ENCODE peak calls at places on chromosomes 6 and 20, in eight cellular contexts. One of them, this sample, is unnamed.

GRCh38 chr6:150934380-150934779 is 68.9 kb downstream of the MTHFD1L start:
- DNase-seq in IMR-90: peak; percentile 93
- DNase-seq in lower lobe of right lung: no peak
- DNase-seq in prostate gland: no peak
- DNase-seq in tibial artery: no peak
- DNase-seq in left lung: no peak
- DNase-seq in cardiac fibroblast: peak; percentile 49
- DNase-seq in left ventricle myocardium inferior: no peak
- DNase-seq in this sample: peak; percentile 95

GRCh38 chr20:9374480-9374879 is 139.9 kb upstream of the LAMP5 start:
- DNase-seq in tibial artery: no peak
- DNase-seq in prostate gland: no peak
- DNase-seq in cardiac fibroblast: no peak
- DNase-seq in left ventricle myocardium inferior: no peak
- DNase-seq in lower lobe of right lung: no peak
- DNase-seq in IMR-90: peak; percentile 58
- DNase-seq in left lung: no peak
- DNase-seq in this sample: no peak

GRCh38 chr20:62824476-62825287 is 7.8 kb downstream of the COL9A3 start:
- DNase-seq in left ventricle myocardium inferior: no peak
- DNase-seq in IMR-90: no peak
- DNase-seq in left lung: peak; percentile 66
- DNase-seq in prostate gland: no peak
- DNase-seq in tibial artery: no peak
- DNase-seq in lower lobe of right lung: no peak
- DNase-seq in cardiac fibroblast: peak; percentile 70
- DNase-seq in this sample: no peak

GRCh38 chr6:37102299-37103168 is 67.4 kb upstream of the PIM1 start:
- DNase-seq in tibial artery: peak; percentile 94
- DNase-seq in IMR-90: peak; percentile 88
- DNase-seq in lower lobe of right lung: peak; percentile 91
- DNase-seq in left ventricle myocardium inferior: peak; percentile 87
- DNase-seq in left lung: peak; percentile 89
- DNase-seq in prostate gland: peak; percentile 78
- DNase-seq in cardiac fibroblast: peak; percentile 98
- DNase-seq in this sample: peak; percentile 93

GRCh38 chr6:95784869-95785268 is 207.5 kb downstream of the MANEA start:
- DNase-seq in lower lobe of right lung: no peak
- DNase-seq in tibial artery: no peak
- DNase-seq in cardiac fibroblast: no peak
- DNase-seq in IMR-90: no peak
- DNase-seq in left ventricle myocardium inferior: no peak
- DNase-seq in left lung: no peak
- DNase-seq in prostate gland: no peak
- DNase-seq in this sample: no peak

GRCh38 chr20:56443654-56444540 is 24.5 kb upstream of the RTF2 start:
- DNase-seq in left ventricle myocardium inferior: peak; percentile 40
- DNase-seq in cardiac fibroblast: peak; percentile 77
- DNase-seq in lower lobe of right lung: no peak
- DNase-seq in IMR-90: peak; percentile 90
- DNase-seq in tibial artery: peak; percentile 41
- DNase-seq in prostate gland: no peak
- DNase-seq in left lung: no peak
- DNase-seq in this sample: no peak

GRCh38 chr20:61355096-61355495 is 103.0 kb downstream of the CDH4 start:
- DNase-seq in left lung: no peak
- DNase-seq in tibial artery: no peak
- DNase-seq in left ventricle myocardium inferior: no peak
- DNase-seq in lower lobe of right lung: no peak
- DNase-seq in prostate gland: no peak
- DNase-seq in IMR-90: no peak
- DNase-seq in cardiac fibroblast: no peak
- DNase-seq in this sample: no peak

GRCh38 chr6:35370124-35370741 is 27.9 kb downstream of the PPARD start:
- DNase-seq in lower lobe of right lung: peak; percentile 80
- DNase-seq in left lung: peak; percentile 85
- DNase-seq in cardiac fibroblast: peak; percentile 97
- DNase-seq in IMR-90: peak; percentile 95
- DNase-seq in left ventricle myocardium inferior: peak; percentile 58
- DNase-seq in tibial artery: peak; percentile 91
- DNase-seq in prostate gland: no peak
- DNase-seq in this sample: peak; percentile 98

GRCh38 chr6:44416103-44416502 is 28.6 kb downstream of the CDC5L start:
- DNase-seq in left ventricle myocardium inferior: no peak
- DNase-seq in IMR-90: peak; percentile 58
- DNase-seq in left lung: no peak
- DNase-seq in lower lobe of right lung: no peak
- DNase-seq in prostate gland: no peak
- DNase-seq in tibial artery: no peak
- DNase-seq in cardiac fibroblast: peak; percentile 34
- DNase-seq in this sample: peak; percentile 38

GRCh38 chr20:54469952-54470351 is 5.4 kb upstream of the DOK5 start:
- DNase-seq in cardiac fibroblast: no peak
- DNase-seq in lower lobe of right lung: no peak
- DNase-seq in IMR-90: no peak
- DNase-seq in left ventricle myocardium inferior: no peak
- DNase-seq in tibial artery: no peak
- DNase-seq in prostate gland: no peak
- DNase-seq in left lung: no peak
- DNase-seq in this sample: no peak

GRCh38 chr20:57977588-57977987 is 250.9 kb downstream of the ANKRD60 start:
- DNase-seq in left ventricle myocardium inferior: no peak
- DNase-seq in IMR-90: no peak
- DNase-seq in lower lobe of right lung: no peak
- DNase-seq in tibial artery: no peak
- DNase-seq in prostate gland: peak; percentile 79
- DNase-seq in cardiac fibroblast: no peak
- DNase-seq in left lung: no peak
- DNase-seq in this sample: no peak

GRCh38 chr6:24827970-24828369 is 29.3 kb upstream of the ARMH2 start:
- DNase-seq in prostate gland: no peak
- DNase-seq in tibial artery: no peak
- DNase-seq in left ventricle myocardium inferior: no peak
- DNase-seq in cardiac fibroblast: no peak
- DNase-seq in IMR-90: no peak
- DNase-seq in left lung: no peak
- DNase-seq in lower lobe of right lung: no peak
- DNase-seq in this sample: no peak

GRCh38 chr6:24829657-24830056 is 30.9 kb upstream of the ARMH2 start:
- DNase-seq in left lung: no peak
- DNase-seq in cardiac fibroblast: no peak
- DNase-seq in lower lobe of right lung: no peak
- DNase-seq in IMR-90: no peak
- DNase-seq in prostate gland: no peak
- DNase-seq in tibial artery: no peak
- DNase-seq in left ventricle myocardium inferior: no peak
- DNase-seq in this sample: no peak

GRCh38 chr6:24825130-24825630 is 26.5 kb upstream of the ARMH2 start:
- DNase-seq in prostate gland: no peak
- DNase-seq in IMR-90: no peak
- DNase-seq in cardiac fibroblast: no peak
- DNase-seq in lower lobe of right lung: no peak
- DNase-seq in tibial artery: no peak
- DNase-seq in left lung: no peak
- DNase-seq in left ventricle myocardium inferior: no peak
- DNase-seq in this sample: no peak

GRCh38 chr6:24824142-24824755 is 25.5 kb upstream of the ARMH2 start:
- DNase-seq in IMR-90: no peak
- DNase-seq in left ventricle myocardium inferior: no peak
- DNase-seq in tibial artery: no peak
- DNase-seq in lower lobe of right lung: no peak
- DNase-seq in cardiac fibroblast: no peak
- DNase-seq in prostate gland: no peak
- DNase-seq in left lung: no peak
- DNase-seq in this sample: no peak

GRCh38 chr6:24827162-24827561 is 28.4 kb upstream of the ARMH2 start:
- DNase-seq in prostate gland: peak; percentile 29
- DNase-seq in left lung: no peak
- DNase-seq in tibial artery: no peak
- DNase-seq in IMR-90: no peak
- DNase-seq in left ventricle myocardium inferior: no peak
- DNase-seq in lower lobe of right lung: no peak
- DNase-seq in cardiac fibroblast: no peak
- DNase-seq in this sample: no peak
- TF ChIP-seq CTCF in prostate gland: no peak
- TF ChIP-seq CTCF in left lung: no peak
- TF ChIP-seq CTCF in tibial artery: no peak
- TF ChIP-seq CTCF in IMR-90: no peak
- TF ChIP-seq CTCF in left ventricle myocardium inferior: no peak
- TF ChIP-seq CTCF in lower lobe of right lung: no peak
- TF ChIP-seq CTCF in cardiac fibroblast: no peak
- TF ChIP-seq CTCF in this sample: no peak

GRCh38 chr20:38745757-38746156 is 2.5 kb upstream of the ACTR5 start:
- DNase-seq in IMR-90: no peak
- DNase-seq in lower lobe of right lung: no peak
- DNase-seq in left lung: no peak
- DNase-seq in tibial artery: no peak
- DNase-seq in cardiac fibroblast: no peak
- DNase-seq in left ventricle myocardium inferior: no peak
- DNase-seq in prostate gland: no peak
- DNase-seq in this sample: no peak

GRCh38 chr20:38748097-38748862 is at the start of gene ACTR5:
- DNase-seq in lower lobe of right lung: peak; percentile 95
- DNase-seq in left ventricle myocardium inferior: peak; percentile 92
- DNase-seq in cardiac fibroblast: peak; percentile 89
- DNase-seq in tibial artery: peak; percentile 95
- DNase-seq in left lung: peak; percentile 95
- DNase-seq in IMR-90: peak; percentile 80
- DNase-seq in prostate gland: peak; percentile 91
- DNase-seq in this sample: peak; percentile 85

GRCh38 chr20:38751360-38751976 is 3.2 kb downstream of the ACTR5 start:
- DNase-seq in tibial artery: no peak
- DNase-seq in prostate gland: no peak
- DNase-seq in left ventricle myocardium inferior: no peak
- DNase-seq in lower lobe of right lung: no peak
- DNase-seq in cardiac fibroblast: peak; percentile 62
- DNase-seq in left lung: no peak
- DNase-seq in IMR-90: peak; percentile 46
- DNase-seq in this sample: peak; percentile 36

GRCh38 chr20:38748863-38749153 is 548 bp downstream of the ACTR5 start:
- DNase-seq in IMR-90: no peak
- DNase-seq in left ventricle myocardium inferior: no peak
- DNase-seq in lower lobe of right lung: no peak
- DNase-seq in prostate gland: peak; percentile 41
- DNase-seq in left lung: no peak
- DNase-seq in tibial artery: no peak
- DNase-seq in cardiac fibroblast: no peak
- DNase-seq in this sample: no peak

GRCh38 chr20:38747495-38748096 is 664 bp upstream of the ACTR5 start:
- DNase-seq in left ventricle myocardium inferior: no peak
- DNase-seq in tibial artery: no peak
- DNase-seq in IMR-90: no peak
- DNase-seq in cardiac fibroblast: no peak
- DNase-seq in prostate gland: no peak
- DNase-seq in left lung: no peak
- DNase-seq in lower lobe of right lung: no peak
- DNase-seq in this sample: no peak
- H3K4me3 ChIP-seq in left ventricle myocardium inferior: peak overlapping the region; percentile 83
- H3K4me3 ChIP-seq in tibial artery: peak overlapping the region; percentile 87
- H3K4me3 ChIP-seq in IMR-90: peak overlapping the region; percentile 84
- H3K4me3 ChIP-seq in cardiac fibroblast: peak overlapping the region; percentile 75
- H3K4me3 ChIP-seq in prostate gland: peak overlapping the region; percentile 86
- H3K4me3 ChIP-seq in left lung: peak overlapping the region; percentile 95
- H3K4me3 ChIP-seq in lower lobe of right lung: peak overlapping the region; percentile 95
- H3K4me3 ChIP-seq in this sample: peak overlapping the region; percentile 62

GRCh38 chr6:75566137-75566767 is 35.4 kb upstream of the SENP6 start:
- DNase-seq in prostate gland: no peak
- DNase-seq in cardiac fibroblast: no peak
- DNase-seq in lower lobe of right lung: no peak
- DNase-seq in tibial artery: no peak
- DNase-seq in left ventricle myocardium inferior: no peak
- DNase-seq in left lung: no peak
- DNase-seq in IMR-90: no peak
- DNase-seq in this sample: no peak

GRCh38 chr6:75568965-75569364 is 32.7 kb upstream of the SENP6 start:
- DNase-seq in lower lobe of right lung: no peak
- DNase-seq in prostate gland: no peak
- DNase-seq in cardiac fibroblast: no peak
- DNase-seq in left ventricle myocardium inferior: no peak
- DNase-seq in left lung: no peak
- DNase-seq in IMR-90: no peak
- DNase-seq in tibial artery: no peak
- DNase-seq in this sample: no peak

GRCh38 chr6:75557068-75557467 is 44.6 kb upstream of the SENP6 start:
- DNase-seq in prostate gland: no peak
- DNase-seq in cardiac fibroblast: no peak
- DNase-seq in tibial artery: no peak
- DNase-seq in left ventricle myocardium inferior: no peak
- DNase-seq in left lung: no peak
- DNase-seq in IMR-90: no peak
- DNase-seq in lower lobe of right lung: no peak
- DNase-seq in this sample: no peak

GRCh38 chr6:75568100-75568499 is 33.6 kb upstream of the SENP6 start:
- DNase-seq in IMR-90: no peak
- DNase-seq in lower lobe of right lung: no peak
- DNase-seq in tibial artery: no peak
- DNase-seq in prostate gland: no peak
- DNase-seq in left ventricle myocardium inferior: no peak
- DNase-seq in cardiac fibroblast: no peak
- DNase-seq in left lung: no peak
- DNase-seq in this sample: no peak

GRCh38 chr6:75563032-75563431 is 38.6 kb upstream of the SENP6 start:
- DNase-seq in cardiac fibroblast: peak; percentile 54
- DNase-seq in tibial artery: no peak
- DNase-seq in left ventricle myocardium inferior: no peak
- DNase-seq in left lung: no peak
- DNase-seq in prostate gland: no peak
- DNase-seq in lower lobe of right lung: no peak
- DNase-seq in IMR-90: peak; percentile 47
- DNase-seq in this sample: peak; percentile 45
- TF ChIP-seq CTCF in cardiac fibroblast: peak; percentile 52
- TF ChIP-seq CTCF in tibial artery: no peak
- TF ChIP-seq CTCF in left ventricle myocardium inferior: peak; percentile 12
- TF ChIP-seq CTCF in left lung: peak; percentile 18
- TF ChIP-seq CTCF in prostate gland: no peak
- TF ChIP-seq CTCF in lower lobe of right lung: no peak
- TF ChIP-seq CTCF in IMR-90: peak; percentile 32
- TF ChIP-seq CTCF in this sample: peak; percentile 54

GRCh38 chr6:108561742-108562502 is 1.2 kb downstream of the FOXO3 start:
- DNase-seq in IMR-90: peak; percentile 31
- DNase-seq in left ventricle myocardium inferior: peak; percentile 31
- DNase-seq in prostate gland: peak; percentile 11
- DNase-seq in left lung: peak; percentile 44
- DNase-seq in tibial artery: peak; percentile 73
- DNase-seq in cardiac fibroblast: no peak
- DNase-seq in lower lobe of right lung: peak; percentile 61
- DNase-seq in this sample: no peak

GRCh38 chr6:108560463-108561308 is at the start of gene FOXO3:
- DNase-seq in tibial artery: peak; percentile 97
- DNase-seq in left lung: peak; percentile 94
- DNase-seq in cardiac fibroblast: peak; percentile 96
- DNase-seq in lower lobe of right lung: peak; percentile 96
- DNase-seq in prostate gland: peak; percentile 94
- DNase-seq in left ventricle myocardium inferior: peak; percentile 93
- DNase-seq in IMR-90: peak; percentile 80
- DNase-seq in this sample: peak; percentile 85

GRCh38 chr6:108559097-108559883 is 1.4 kb upstream of the FOXO3 start:
- DNase-seq in IMR-90: peak; percentile 84
- DNase-seq in tibial artery: peak; percentile 97
- DNase-seq in left ventricle myocardium inferior: peak; percentile 93
- DNase-seq in left lung: peak; percentile 94
- DNase-seq in prostate gland: peak; percentile 91
- DNase-seq in lower lobe of right lung: peak; percentile 94
- DNase-seq in cardiac fibroblast: peak; percentile 93
- DNase-seq in this sample: peak; percentile 91

GRCh38 chr6:108558372-108559096 is 2.2 kb upstream of the FOXO3 start:
- DNase-seq in tibial artery: peak; percentile 99
- DNase-seq in left ventricle myocardium inferior: peak; percentile 98
- DNase-seq in left lung: peak; percentile 99
- DNase-seq in IMR-90: peak; percentile 99
- DNase-seq in cardiac fibroblast: peak; percentile 100
- DNase-seq in lower lobe of right lung: peak; percentile 99
- DNase-seq in prostate gland: peak; percentile 99
- DNase-seq in this sample: peak; percentile 99

GRCh38 chr6:108559884-108560462 is 744 bp upstream of the FOXO3 start:
- DNase-seq in left ventricle myocardium inferior: no peak
- DNase-seq in IMR-90: peak; percentile 74
- DNase-seq in lower lobe of right lung: peak; percentile 77
- DNase-seq in tibial artery: peak; percentile 91
- DNase-seq in cardiac fibroblast: peak; percentile 73
- DNase-seq in left lung: peak; percentile 63
- DNase-seq in prostate gland: peak; percentile 70
- DNase-seq in this sample: peak; percentile 81
- H3K4me3 ChIP-seq in left ventricle myocardium inferior: peak overlapping the region; percentile 88
- H3K4me3 ChIP-seq in IMR-90: peak overlapping the region; percentile 78
- H3K4me3 ChIP-seq in lower lobe of right lung: peak overlapping the region; percentile 79
- H3K4me3 ChIP-seq in tibial artery: peak overlapping the region; percentile 86
- H3K4me3 ChIP-seq in cardiac fibroblast: peak overlapping the region; percentile 91
- H3K4me3 ChIP-seq in left lung: peak overlapping the region; percentile 84
- H3K4me3 ChIP-seq in prostate gland: peak overlapping the region; percentile 97
- H3K4me3 ChIP-seq in this sample: peak overlapping the region; percentile 81